ENCODE peak calls at places on chromosomes 11 and 22, in four cellular contexts. W is fibroblast of lung, N is suprapubic skin, V is bronchial epithelial cell. R is an unnamed sample.
A peak's percentile ranks its signal among the peaks of the same experiment; 100 is the strongest.

GRCh38 chr22:44524806-44525205 is 26.8 kb upstream of the RTL6 start:
- DNase-seq in V (no peak), W (no peak), N (peak; percentile 10), R (no peak)

GRCh38 chr11:126989942-126990715 is 10.4 kb downstream of the KIRREL3 start:
- DNase-seq in N (no peak), W (peak; percentile 53), V (peak; percentile 31), R (peak; percentile 77)

GRCh38 chr11:67645521-67646457 is 4.7 kb downstream of the ACY3 start:
- DNase-seq in V (no peak), W (no peak), N (no peak), R (no peak)

GRCh38 chr11:2914475-2915195 is 14.6 kb downstream of the PHLDA2 start:
- DNase-seq in N (no peak), W (no peak), V (no peak), R (peak; percentile 46)

GRCh38 chr11:67584205-67584880 is 731 bp downstream of the GSTP1 start:
- DNase-seq in N (peak; percentile 94), W (peak; percentile 67), V (peak; percentile 88), R (peak; percentile 43)

GRCh38 chr11:102453286-102453797 is 777 bp upstream of the TMEM123 start:
- DNase-seq in N (no peak), W (no peak), V (peak; percentile 49), R (no peak)

GRCh38 chr11:46343520-46343919 is 3.7 kb upstream of the DGKZ start:
- DNase-seq in N (no peak), V (peak; percentile 39), W (no peak), R (no peak)

GRCh38 chr11:65429069-65429681 is 6.6 kb downstream of the NEAT1 start:
- DNase-seq in W (peak; percentile 81), V (peak; percentile 70), N (peak; percentile 56), R (no peak)

GRCh38 chr22:27627444-27627833 is 174.1 kb downstream of the MN1 start:
- DNase-seq in N (no peak), W (no peak), V (no peak), R (no peak)

GRCh38 chr11:8682219-8683114 is at the start of the genes RPL27A and TRIM66:
- DNase-seq in N (peak; percentile 99), V (peak; percentile 85), W (peak; percentile 97), R (peak; percentile 91)
- TF ChIP-seq CTCF in N (no peak), V (peak; percentile 15), W (no peak), R (no peak)

GRCh38 chr11:71563401-71563800 is 2.0 kb upstream of the KRTAP5-10 start:
- DNase-seq in W (peak; percentile 29), V (peak; percentile 59), N (no peak), R (peak; percentile 88)
- TF ChIP-seq CTCF in W (peak; percentile 26), V (peak; percentile 31), N (no peak), R (peak; percentile 80)

GRCh38 chr11:73375830-73376167 is 400 bp upstream of the RELT start:
- DNase-seq in V (no peak), W (no peak), N (no peak), R (no peak)

GRCh38 chr11:73374130-73374529 is 2.1 kb upstream of the RELT start:
- DNase-seq in V (no peak), N (no peak), W (no peak), R (no peak)

GRCh38 chr11:73376168-73376802 is at the start of gene RELT:
- DNase-seq in W (peak; percentile 88), V (peak; percentile 75), N (peak; percentile 91), R (peak; percentile 99)

GRCh38 chr11:73376803-73377629 is 817 bp downstream of the RELT start:
- DNase-seq in N (peak; percentile 79), V (peak; percentile 74), W (peak; percentile 70), R (peak; percentile 83)

GRCh38 chr11:73372371-73372993 is 3.7 kb upstream of the RELT start:
- DNase-seq in W (no peak), N (no peak), V (peak; percentile 21), R (no peak)
- TF ChIP-seq CTCF in W (no peak), N (no peak), V (peak; percentile 29), R (no peak)

GRCh38 chr22:22702874-22703570 is 58.6 kb downstream of the GGTLC2 start:
- DNase-seq in N (no peak), W (no peak), V (no peak), R (no peak)

GRCh38 chr22:22700631-22701030 is 56.2 kb downstream of the GGTLC2 start:
- DNase-seq in N (no peak), V (no peak), W (no peak), R (no peak)

GRCh38 chr22:22703715-22704114 is 59.3 kb downstream of the GGTLC2 start:
- DNase-seq in V (no peak), W (peak; percentile 80), N (no peak), R (no peak)

GRCh38 chr22:22704156-22704946 is 59.9 kb downstream of the GGTLC2 start:
- DNase-seq in W (no peak), N (no peak), V (no peak), R (no peak)

DNA sequence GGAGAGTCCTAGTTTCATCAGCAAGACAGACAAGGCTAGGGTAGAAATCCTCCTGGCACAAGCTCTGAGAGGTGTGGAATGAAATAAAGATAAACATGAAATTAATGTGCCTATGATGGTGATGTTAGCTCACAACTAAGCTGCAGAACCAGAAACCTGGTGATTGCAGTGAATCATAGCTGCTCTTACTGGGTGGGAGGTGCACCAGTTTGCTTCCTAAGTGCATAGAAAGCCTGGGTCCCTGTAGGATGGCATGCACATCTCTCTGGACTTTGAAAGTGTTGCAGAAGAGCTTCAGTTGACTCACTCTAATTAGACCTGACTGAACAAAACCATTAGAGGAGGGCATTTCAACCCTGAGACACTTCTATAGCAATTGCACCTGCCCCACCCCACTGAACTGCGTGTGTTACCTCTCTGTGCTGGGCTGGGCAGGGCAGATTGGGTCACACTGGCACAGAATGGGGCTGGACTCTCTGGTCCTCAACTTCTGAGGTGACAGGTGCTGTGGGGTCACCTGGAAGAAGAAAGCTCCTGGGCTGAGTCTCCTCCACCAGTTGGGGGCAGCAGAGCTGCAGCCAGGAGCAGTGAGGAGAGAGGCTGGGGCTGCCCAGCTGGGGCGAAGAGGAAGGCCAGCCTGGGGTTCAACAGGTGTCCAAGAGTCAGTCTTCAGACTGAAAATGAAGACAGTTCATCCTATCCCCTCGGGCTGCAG is 57.9 kb downstream of the GGTLC2 start:
- DNase-seq in W (no peak), N (no peak), V (no peak), R (no peak)
- TF ChIP-seq CTCF in W (no peak), N (no peak), V (peak; percentile 22), R (peak; percentile 29)

GRCh38 chr11:74443071-74443864 is 24.1 kb downstream of the KCNE3 start:
- DNase-seq in W (no peak), N (no peak), V (peak; percentile 69), R (no peak)
- TF ChIP-seq CTCF in W (no peak), N (no peak), V (peak; percentile 60), R (no peak)